ENCODE peak calls at places on chromosomes 11 and 22, in six cellular contexts. One of them, this sample, is unnamed.

GRCh38 chr11:84498016-84498415 is 1129.1 kb downstream of the DLG2 start:
- DNase-seq in fibroblast of lung: peak; percentile 9
- DNase-seq in mammary epithelial cell: no peak
- DNase-seq in kidney: peak; percentile 60
- DNase-seq in GM23338: no peak
- DNase-seq in stomach: no peak
- DNase-seq in this sample: no peak

GRCh38 chr11:1090600-1091331 is 16.1 kb downstream of the MUC2 start:
- DNase-seq in fibroblast of lung: no peak
- DNase-seq in GM23338: no peak
- DNase-seq in kidney: peak; percentile 55
- DNase-seq in mammary epithelial cell: no peak
- DNase-seq in stomach: no peak
- DNase-seq in this sample: no peak

GRCh38 chr11:134678152-134678551 is 266.1 kb upstream of the B3GAT1 start:
- DNase-seq in kidney: no peak
- DNase-seq in stomach: no peak
- DNase-seq in mammary epithelial cell: no peak
- DNase-seq in fibroblast of lung: no peak
- DNase-seq in GM23338: no peak
- DNase-seq in this sample: no peak

GRCh38 chr11:2798951-2799761 is 86.4 kb downstream of the CDKN1C start:
- DNase-seq in fibroblast of lung: peak; percentile 44
- DNase-seq in kidney: peak; percentile 67
- DNase-seq in GM23338: no peak
- DNase-seq in mammary epithelial cell: no peak
- DNase-seq in stomach: peak; percentile 21
- DNase-seq in this sample: peak; percentile 34

GRCh38 chr22:17095538-17095937 is 10.7 kb downstream of the IL17RA start:
- DNase-seq in fibroblast of lung: no peak
- DNase-seq in mammary epithelial cell: no peak
- DNase-seq in kidney: no peak
- DNase-seq in GM23338: peak; percentile 76
- DNase-seq in stomach: no peak
- DNase-seq in this sample: peak; percentile 38

GRCh38 chr11:26326793-26327400 is 5.0 kb upstream of the ANO3 start:
- DNase-seq in GM23338: no peak
- DNase-seq in mammary epithelial cell: no peak
- DNase-seq in stomach: no peak
- DNase-seq in kidney: no peak
- DNase-seq in fibroblast of lung: no peak
- DNase-seq in this sample: no peak

GRCh38 chr22:49724030-49724892 is 103.4 kb downstream of the BRD1 start:
- DNase-seq in mammary epithelial cell: no peak
- DNase-seq in fibroblast of lung: no peak
- DNase-seq in stomach: no peak
- DNase-seq in GM23338: no peak
- DNase-seq in kidney: no peak
- DNase-seq in this sample: no peak

GRCh38 chr22:45185718-45186511 is 22.2 kb downstream of the NUP50 start:
- DNase-seq in mammary epithelial cell: no peak
- DNase-seq in fibroblast of lung: no peak
- DNase-seq in GM23338: no peak
- DNase-seq in stomach: no peak
- DNase-seq in kidney: no peak
- DNase-seq in this sample: no peak

GRCh38 chr22:30731658-30732057 is 37.0 kb downstream of the OSBP2 start:
- DNase-seq in mammary epithelial cell: no peak
- DNase-seq in GM23338: no peak
- DNase-seq in fibroblast of lung: no peak
- DNase-seq in kidney: no peak
- DNase-seq in stomach: no peak
- DNase-seq in this sample: no peak

GRCh38 chr11:83249972-83250593 is 36.1 kb downstream of the CCDC90B start:
- DNase-seq in GM23338: peak; percentile 59
- DNase-seq in stomach: no peak
- DNase-seq in kidney: no peak
- DNase-seq in fibroblast of lung: peak; percentile 75
- DNase-seq in mammary epithelial cell: peak; percentile 20
- DNase-seq in this sample: no peak

GRCh38 chr11:13695886-13696285 is 27.4 kb downstream of the FAR1 start:
- DNase-seq in fibroblast of lung: no peak
- DNase-seq in GM23338: no peak
- DNase-seq in stomach: no peak
- DNase-seq in mammary epithelial cell: no peak
- DNase-seq in kidney: no peak
- DNase-seq in this sample: no peak

GRCh38 chr11:125273519-125274000 is 109.0 kb downstream of the PKNOX2 start:
- DNase-seq in GM23338: no peak
- DNase-seq in kidney: no peak
- DNase-seq in mammary epithelial cell: no peak
- DNase-seq in fibroblast of lung: no peak
- DNase-seq in stomach: no peak
- DNase-seq in this sample: no peak
- H3K4me1 ChIP-seq in GM23338: no peaks in the 10 kb centered on the region
- H3K4me1 ChIP-seq in kidney: no peaks in the 10 kb centered on the region
- H3K4me1 ChIP-seq in mammary epithelial cell: no peaks in the 10 kb centered on the region
- H3K4me1 ChIP-seq in fibroblast of lung: no peaks in the 10 kb centered on the region
- H3K4me1 ChIP-seq in stomach: no peaks in the 10 kb centered on the region
- H3K4me1 ChIP-seq in this sample: no peaks in the 10 kb centered on the region

GRCh38 chr22:38074181-38075104 is 9.5 kb downstream of the SLC16A8 start:
- DNase-seq in mammary epithelial cell: peak; percentile 20
- DNase-seq in fibroblast of lung: peak; percentile 40
- DNase-seq in kidney: peak; percentile 63
- DNase-seq in GM23338: peak; percentile 89
- DNase-seq in stomach: no peak
- DNase-seq in this sample: no peak
- TF ChIP-seq CTCF in mammary epithelial cell: no peak
- TF ChIP-seq CTCF in fibroblast of lung: peak; percentile 61
- TF ChIP-seq CTCF in kidney: no peak
- TF ChIP-seq CTCF in GM23338: peak; percentile 92
- TF ChIP-seq CTCF in stomach: no peak
- TF ChIP-seq CTCF in this sample: no peak

DNA sequence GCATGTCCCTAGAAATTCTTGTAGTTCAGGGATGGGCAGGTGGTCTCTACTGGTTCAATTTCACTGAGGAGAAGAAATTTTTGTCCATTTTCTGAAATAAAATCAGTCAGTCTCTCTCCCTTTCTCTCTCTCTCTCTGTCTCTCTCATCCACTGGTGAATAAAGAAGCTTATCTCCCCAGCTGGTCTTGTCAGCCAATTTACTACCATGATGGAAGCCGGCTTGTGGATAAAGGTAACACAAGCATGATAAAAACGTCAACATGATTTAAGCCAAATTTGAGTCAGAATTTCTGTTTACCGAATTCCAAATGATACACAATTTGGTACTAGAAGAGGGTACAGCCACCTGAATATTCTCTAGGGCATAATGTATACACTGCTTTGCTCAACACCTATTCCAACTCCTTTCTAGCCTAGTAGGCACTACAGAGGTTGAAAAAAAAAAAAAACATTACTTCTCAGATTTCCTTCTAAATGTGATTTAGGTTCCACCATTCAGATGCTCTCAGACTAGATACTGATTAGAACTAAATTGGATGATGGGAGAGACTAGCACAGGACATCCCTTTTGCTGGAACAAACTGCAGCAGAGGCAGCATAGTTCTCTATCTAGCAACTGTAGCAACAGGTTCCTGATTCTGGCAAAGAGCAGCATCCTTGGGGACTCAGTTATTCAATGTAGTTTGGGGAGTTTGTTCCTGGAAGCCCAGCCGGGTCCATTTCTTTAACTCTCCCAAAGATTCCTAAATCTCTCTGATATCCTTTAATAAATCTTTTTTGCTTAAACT is 18.8 kb downstream of the PAK1 start:
- DNase-seq in fibroblast of lung: no peak
- DNase-seq in GM23338: no peak
- DNase-seq in stomach: no peak
- DNase-seq in kidney: no peak
- DNase-seq in mammary epithelial cell: no peak
- DNase-seq in this sample: no peak
- H3K4me1 ChIP-seq in fibroblast of lung: no peaks in the 10 kb centered on the region
- H3K4me1 ChIP-seq in GM23338: peaks cover 67% of the 10 kb centered on the region
- H3K4me1 ChIP-seq in stomach: peaks cover 5% of the 10 kb centered on the region
- H3K4me1 ChIP-seq in kidney: no peaks in the 10 kb centered on the region
- H3K4me1 ChIP-seq in mammary epithelial cell: no peaks in the 10 kb centered on the region
- H3K4me1 ChIP-seq in this sample: no peaks in the 10 kb centered on the region

GRCh38 chr11:114195981-114196731 is 100.0 kb upstream of the NNMT start:
- DNase-seq in stomach: peak; percentile 78
- DNase-seq in mammary epithelial cell: peak; percentile 34
- DNase-seq in GM23338: no peak
- DNase-seq in fibroblast of lung: no peak
- DNase-seq in kidney: no peak
- DNase-seq in this sample: no peak
- TF ChIP-seq CTCF in stomach: no peak
- TF ChIP-seq CTCF in mammary epithelial cell: peak; percentile 36
- TF ChIP-seq CTCF in GM23338: peak; percentile 12
- TF ChIP-seq CTCF in fibroblast of lung: no peak
- TF ChIP-seq CTCF in kidney: no peak
- TF ChIP-seq CTCF in this sample: no peak

DNA sequence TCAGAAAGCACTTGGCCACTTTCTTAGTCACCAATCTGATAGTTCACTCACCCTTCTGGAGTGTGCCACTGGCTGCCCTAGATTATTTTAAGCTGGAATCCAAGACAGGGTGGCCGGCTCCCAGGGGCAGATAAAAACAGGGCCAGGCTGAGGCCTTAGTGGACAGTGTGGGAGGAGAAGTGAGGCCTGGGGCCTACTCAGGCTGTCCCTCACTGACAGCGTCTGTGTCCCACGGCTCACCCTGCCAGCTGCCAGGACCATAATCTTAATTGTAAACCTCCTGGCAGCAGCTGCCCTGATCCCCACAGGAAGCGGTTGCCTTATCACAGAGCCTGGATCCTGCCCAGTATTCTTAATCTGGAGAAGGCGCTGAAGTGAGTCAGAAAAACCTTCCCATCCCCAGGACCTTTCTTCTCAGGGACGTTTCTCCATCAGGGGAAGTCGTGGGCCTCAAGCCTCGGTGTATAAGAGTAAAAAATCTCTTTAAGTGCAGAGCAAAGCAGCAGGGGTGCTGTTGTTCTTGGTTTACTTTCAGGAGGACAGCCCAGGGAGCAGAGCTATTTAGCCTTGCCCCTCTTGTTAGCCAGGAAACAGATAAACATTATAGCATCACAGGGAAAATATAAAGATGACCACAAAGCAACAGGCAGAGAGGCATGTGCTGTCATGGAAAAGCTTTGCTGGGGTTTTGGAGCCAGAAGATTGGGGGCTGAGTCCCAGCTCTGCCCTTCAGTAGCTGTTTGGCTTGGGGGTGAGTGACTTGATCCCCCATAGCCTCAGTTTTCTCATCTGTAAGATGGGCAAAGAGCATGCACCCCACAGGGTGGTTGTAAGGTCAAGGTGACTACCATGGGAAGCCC is 39.6 kb downstream of the TSPAN18 start:
- DNase-seq in fibroblast of lung: peak; percentile 59
- DNase-seq in kidney: no peak
- DNase-seq in GM23338: peak; percentile 46
- DNase-seq in mammary epithelial cell: no peak
- DNase-seq in stomach: peak; percentile 50
- DNase-seq in this sample: no peak
- H3K4me1 ChIP-seq in fibroblast of lung: peaks cover 13% of the 10 kb centered on the region
- H3K4me1 ChIP-seq in kidney: no peaks in the 10 kb centered on the region
- H3K4me1 ChIP-seq in GM23338: peaks cover 26% of the 10 kb centered on the region
- H3K4me1 ChIP-seq in mammary epithelial cell: no peaks in the 10 kb centered on the region
- H3K4me1 ChIP-seq in stomach: peaks cover 13% of the 10 kb centered on the region
- H3K4me1 ChIP-seq in this sample: no peaks in the 10 kb centered on the region

GRCh38 chr11:127873478-127873877 is 713.9 kb downstream of the ETS1 start:
- DNase-seq in kidney: no peak
- DNase-seq in stomach: no peak
- DNase-seq in fibroblast of lung: no peak
- DNase-seq in GM23338: no peak
- DNase-seq in mammary epithelial cell: no peak
- DNase-seq in this sample: no peak
- TF ChIP-seq CTCF in kidney: no peak
- TF ChIP-seq CTCF in stomach: no peak
- TF ChIP-seq CTCF in fibroblast of lung: no peak
- TF ChIP-seq CTCF in GM23338: no peak
- TF ChIP-seq CTCF in mammary epithelial cell: no peak
- TF ChIP-seq CTCF in this sample: no peak

GRCh38 chr11:3944198-3944597 is 88.7 kb downstream of the STIM1 start:
- DNase-seq in mammary epithelial cell: no peak
- DNase-seq in GM23338: no peak
- DNase-seq in fibroblast of lung: no peak
- DNase-seq in kidney: no peak
- DNase-seq in stomach: no peak
- DNase-seq in this sample: no peak
- H3K4me1 ChIP-seq in mammary epithelial cell: peaks cover 17% of the 10 kb centered on the region
- H3K4me1 ChIP-seq in GM23338: no peaks in the 10 kb centered on the region
- H3K4me1 ChIP-seq in fibroblast of lung: peaks cover 11% of the 10 kb centered on the region
- H3K4me1 ChIP-seq in kidney: no peaks in the 10 kb centered on the region
- H3K4me1 ChIP-seq in stomach: peaks cover 37% of the 10 kb centered on the region
- H3K4me1 ChIP-seq in this sample: no peaks in the 10 kb centered on the region

GRCh38 chr11:131909426-131910200 is 539.2 kb downstream of the NTM start:
- DNase-seq in kidney: no peak
- DNase-seq in stomach: no peak
- DNase-seq in mammary epithelial cell: no peak
- DNase-seq in fibroblast of lung: no peak
- DNase-seq in GM23338: no peak
- DNase-seq in this sample: no peak
- TF ChIP-seq CTCF in kidney: no peak
- TF ChIP-seq CTCF in stomach: no peak
- TF ChIP-seq CTCF in mammary epithelial cell: no peak
- TF ChIP-seq CTCF in fibroblast of lung: no peak
- TF ChIP-seq CTCF in GM23338: no peak
- TF ChIP-seq CTCF in this sample: no peak